ENCODE peak calls at places on chromosomes 7 and 10, in six cellular contexts. X is SJSA1, Z is NAMALWA, C is HT1080, T is breast epithelium, R is RKO. D is an unnamed sample.

GRCh38 chr7:139374246-139374645 is 14.6 kb downstream of the LUC7L2 start:
- DNase-seq in R (no peak), Z (no peak), T (no peak), C (no peak), X (no peak), D (no peak)

GRCh38 chr7:104096683-104097082 is 107.2 kb upstream of the RELN start:
- DNase-seq in X (no peak), T (no peak), R (peak; percentile 57), C (peak; percentile 21), Z (peak; percentile 51), D (no peak)

GRCh38 chr7:28999421-28999820 is 41.3 kb upstream of the TRIL start:
- DNase-seq in R (no peak), X (no peak), T (no peak), C (no peak), Z (no peak), D (no peak)

GRCh38 chr7:116451958-116452729 is 47.4 kb upstream of the CAV2 start:
- DNase-seq in R (no peak), X (no peak), C (no peak), T (no peak), Z (no peak), D (no peak)

GRCh38 chr10:42475168-42476098 is 162.9 kb downstream of the ZNF33B start:
- DNase-seq in Z (no peak), X (peak; percentile 85), T (no peak), C (peak; percentile 98), R (no peak), D (no peak)

GRCh38 chr10:107969936-107970335 is 805.4 kb upstream of the SORCS1 start:
- DNase-seq in R (no peak), X (no peak), Z (no peak), T (no peak), C (no peak), D (no peak)

GRCh38 chr7:28018446-28018845 is 162.1 kb downstream of the JAZF1 start:
- DNase-seq in Z (no peak), T (no peak), X (no peak), R (no peak), C (peak; percentile 49), D (no peak)

GRCh38 chr10:23094786-23095403 is 484 bp upstream of the MSRB2 start:
- DNase-seq in X (peak; percentile 3), Z (peak; percentile 6), T (no peak), R (peak; percentile 50), C (peak; percentile 1), D (no peak)

GRCh38 chr10:72173635-72174296 is 42.0 kb upstream of the ANAPC16 start:
- DNase-seq in R (peak; percentile 46), Z (no peak), X (peak; percentile 95), T (no peak), C (peak; percentile 7), D (peak; percentile 11)

GRCh38 chr10:49410365-49411074 is 14.6 kb upstream of the DRGX start:
- DNase-seq in Z (no peak), R (no peak), X (no peak), C (no peak), T (peak; percentile 30), D (peak; percentile 58)

GRCh38 chr10:49037187-49037586 is 78.1 kb downstream of the VSTM4 start:
- DNase-seq in T (no peak), Z (no peak), X (no peak), R (peak; percentile 72), C (peak; percentile 80), D (no peak)

GRCh38 chr10:125983161-125983560 is 86.8 kb downstream of the FANK1 start:
- DNase-seq in X (peak; percentile 44), Z (no peak), C (no peak), R (no peak), T (no peak), D (no peak)

GRCh38 chr7:107594961-107595737 is 15.1 kb downstream of the BCAP29 start:
- DNase-seq in C (peak; percentile 99), T (no peak), X (peak; percentile 89), Z (no peak), R (peak; percentile 88), D (no peak)

GRCh38 chr10:17544465-17544864 is 72.7 kb downstream of the HACD1 start:
- DNase-seq in X (peak; percentile 20), T (no peak), C (no peak), R (no peak), Z (no peak), D (no peak)

GRCh38 chr7:137546009-137546408 is 202.5 kb upstream of the PTN start:
- DNase-seq in C (no peak), R (no peak), X (no peak), T (no peak), Z (no peak), D (no peak)

GRCh38 chr7:55535637-55536016 is 36.7 kb downstream of the VOPP1 start:
- DNase-seq in X (no peak), Z (no peak), T (no peak), C (no peak), R (no peak), D (no peak)

GRCh38 chr7:87599336-87599735 is 1.3 kb downstream of the ABCB1 start:
- DNase-seq in T (no peak), C (peak; percentile 14), Z (peak; percentile 64), R (no peak), X (peak; percentile 16), D (peak; percentile 1)